ENCODE peak calls at places on chromosomes 11 and 22, in four cellular contexts. S, E, R and W are unnamed samples.
A peak's percentile ranks its signal among the peaks of the same experiment; 100 is the strongest.

GRCh38 chr11:14554959-14555358 is 34.8 kb upstream of the PSMA1 start:
- DNase-seq in S (no peak), E (no peak), R (no peak), W (no peak)

GRCh38 chr11:58507355-58507754 is 550 bp downstream of the OR5B21 start:
- DNase-seq in S (no peak), E (no peak), R (no peak), W (no peak)

GRCh38 chr22:19691721-19692341 is 22.5 kb upstream of the SEPTIN5 start:
- DNase-seq in S (peak; percentile 65), E (no peak), R (no peak), W (no peak)

GRCh38 chr11:12842933-12843636 is 166.0 kb upstream of the RASSF10 start:
- DNase-seq in S (peak; percentile 66), E (no peak), R (no peak), W (no peak)

GRCh38 chr11:73997120-73997772 is 11.6 kb downstream of the UCP3 start:
- DNase-seq in S (no peak), E (no peak), R (no peak), W (no peak)

GRCh38 chr11:5689551-5689983 is at the start of gene TRIM22:
- DNase-seq in S (no peak), E (peak; percentile 92), R (peak; percentile 42), W (no peak)

GRCh38 chr11:47714554-47715081 is 551 bp downstream of the AGBL2 start:
- DNase-seq in S (no peak), E (no peak), R (no peak), W (no peak)

GRCh38 chr22:28025866-28026575 is 107.0 kb upstream of the PITPNB start:
- DNase-seq in S (no peak), E (no peak), R (no peak), W (no peak)

GRCh38 chr11:9001736-9002135 is 2.1 kb downstream of the NRIP3 start:
- DNase-seq in S (no peak), E (no peak), R (no peak), W (no peak)

DNA sequence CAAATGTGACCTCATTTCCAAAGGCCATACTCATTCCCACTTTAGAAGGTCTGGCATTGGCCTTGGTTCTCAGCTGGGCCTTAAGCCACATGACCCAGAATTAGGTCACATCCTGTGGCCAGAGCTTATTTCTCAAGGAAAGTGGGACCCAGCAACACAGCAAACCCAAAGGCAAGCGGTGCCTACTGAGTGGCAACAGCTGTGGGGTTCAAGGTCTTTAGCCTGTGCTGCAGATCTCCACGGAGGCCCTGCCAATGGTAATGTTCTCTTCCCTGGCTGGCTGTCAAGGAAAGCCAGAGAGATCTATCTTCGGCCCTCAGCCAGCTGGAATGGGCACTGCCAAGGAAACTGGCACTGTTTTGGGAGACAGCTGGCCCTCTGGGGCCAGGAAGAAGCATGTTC is 41.5 kb upstream of the TP53I11 start:
- DNase-seq in S (no peak), E (no peak), R (no peak), W (no peak)
- TF ChIP-seq SUZ12 in S (no peak), E (no peak), R (no peak), W (no peak)

DNA sequence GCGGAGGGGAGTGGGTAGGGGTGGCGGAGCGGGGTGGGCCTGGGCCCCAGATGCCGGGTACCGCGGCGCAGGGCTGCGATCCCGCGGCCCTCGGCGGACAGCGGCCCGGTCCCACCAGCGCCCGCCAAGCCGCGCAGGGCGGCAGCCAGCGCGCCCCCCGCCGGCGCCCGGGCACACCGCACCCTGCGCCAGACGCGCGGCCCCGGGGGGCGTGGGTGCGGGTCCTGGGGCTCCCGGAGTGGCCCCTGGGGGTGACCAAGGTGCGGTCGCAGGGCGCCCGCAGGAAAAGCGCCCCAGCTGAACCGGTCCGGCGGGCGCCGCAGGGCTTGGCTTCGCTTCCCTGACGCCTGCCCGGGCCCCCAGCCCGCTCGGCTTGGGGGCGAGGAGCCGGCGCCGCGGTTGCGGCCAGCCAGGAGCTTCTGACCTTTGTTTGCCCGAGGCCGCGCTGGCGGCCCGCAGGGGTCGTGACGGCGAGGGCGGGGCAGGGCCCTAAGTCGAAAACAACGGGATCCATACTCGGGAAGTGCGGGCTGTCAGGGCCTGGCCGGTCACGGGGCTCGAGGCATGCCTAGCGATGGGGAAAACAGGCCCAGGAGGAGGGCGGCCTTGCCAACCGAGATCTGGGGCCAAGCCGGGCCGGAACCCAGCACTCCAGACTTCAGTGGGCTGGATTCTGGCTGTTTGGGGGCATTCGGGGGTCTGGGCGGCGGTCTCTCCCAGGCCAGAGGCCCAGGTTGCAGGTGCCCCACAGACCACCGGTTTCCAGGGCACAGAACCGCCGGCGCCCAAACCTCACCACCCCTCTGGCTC is 581 bp upstream of the AP5B1 start:
- DNase-seq in S (peak; percentile 81), E (no peak), R (no peak), W (peak; percentile 35)
- TF ChIP-seq SUZ12 in S (no peak), E (no peak), R (no peak), W (no peak)

DNA sequence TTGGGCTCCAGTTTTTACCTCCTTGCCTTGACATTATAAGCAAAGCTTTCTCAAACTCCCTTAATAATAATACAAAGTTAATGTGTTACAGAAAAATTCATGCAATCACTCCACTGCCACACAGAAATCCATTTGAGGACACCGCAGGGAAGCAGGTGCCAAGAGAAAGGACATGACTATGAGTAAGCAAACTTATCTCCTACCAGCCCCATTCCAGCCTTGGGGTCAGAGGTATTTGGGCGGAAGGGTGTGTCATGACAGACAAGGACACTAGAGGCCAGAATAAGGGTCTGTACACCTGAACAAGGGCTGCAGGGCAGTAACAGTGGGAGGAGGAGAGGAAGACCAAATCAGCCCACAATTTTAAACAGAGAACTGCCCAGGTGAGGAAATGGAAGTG is 5.9 kb downstream of the GNG3 start:
- DNase-seq in S (no peak), E (no peak), R (no peak), W (no peak)
- TF ChIP-seq SUZ12 in S (no peak), E (no peak), R (no peak), W (no peak)

DNA sequence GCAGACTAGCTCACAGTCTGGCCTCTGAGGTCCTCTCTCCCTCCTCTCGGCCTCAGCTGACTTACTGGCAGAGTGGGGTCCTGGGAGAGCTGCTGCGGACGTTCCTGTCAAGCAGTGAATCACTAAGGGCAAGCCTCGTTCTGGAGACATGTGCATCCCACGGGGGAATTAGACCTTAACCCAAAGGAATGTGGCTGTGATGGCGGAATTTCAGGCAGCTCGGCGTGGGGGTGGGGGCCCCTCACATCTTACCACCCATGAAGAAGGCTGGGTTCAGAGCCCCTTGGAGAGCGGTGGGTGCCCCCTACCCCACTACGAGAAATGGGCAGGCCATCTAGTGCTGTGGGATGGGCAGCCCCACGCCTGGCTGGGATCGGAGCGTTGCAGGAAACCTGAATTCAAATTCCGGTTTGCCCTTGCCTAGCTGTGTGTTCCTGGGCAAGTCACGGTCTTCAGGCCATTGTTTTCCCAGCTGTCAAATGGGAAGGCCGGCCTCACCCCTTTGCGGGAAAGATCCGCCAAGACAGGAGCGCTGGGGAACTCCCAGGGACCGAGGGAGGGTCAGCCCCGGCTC is 559 bp downstream of the LRRC32 start:
- DNase-seq in S (no peak), E (no peak), R (no peak), W (no peak)
- TF ChIP-seq SUZ12 in S (no peak), E (no peak), R (no peak), W (no peak)

DNA sequence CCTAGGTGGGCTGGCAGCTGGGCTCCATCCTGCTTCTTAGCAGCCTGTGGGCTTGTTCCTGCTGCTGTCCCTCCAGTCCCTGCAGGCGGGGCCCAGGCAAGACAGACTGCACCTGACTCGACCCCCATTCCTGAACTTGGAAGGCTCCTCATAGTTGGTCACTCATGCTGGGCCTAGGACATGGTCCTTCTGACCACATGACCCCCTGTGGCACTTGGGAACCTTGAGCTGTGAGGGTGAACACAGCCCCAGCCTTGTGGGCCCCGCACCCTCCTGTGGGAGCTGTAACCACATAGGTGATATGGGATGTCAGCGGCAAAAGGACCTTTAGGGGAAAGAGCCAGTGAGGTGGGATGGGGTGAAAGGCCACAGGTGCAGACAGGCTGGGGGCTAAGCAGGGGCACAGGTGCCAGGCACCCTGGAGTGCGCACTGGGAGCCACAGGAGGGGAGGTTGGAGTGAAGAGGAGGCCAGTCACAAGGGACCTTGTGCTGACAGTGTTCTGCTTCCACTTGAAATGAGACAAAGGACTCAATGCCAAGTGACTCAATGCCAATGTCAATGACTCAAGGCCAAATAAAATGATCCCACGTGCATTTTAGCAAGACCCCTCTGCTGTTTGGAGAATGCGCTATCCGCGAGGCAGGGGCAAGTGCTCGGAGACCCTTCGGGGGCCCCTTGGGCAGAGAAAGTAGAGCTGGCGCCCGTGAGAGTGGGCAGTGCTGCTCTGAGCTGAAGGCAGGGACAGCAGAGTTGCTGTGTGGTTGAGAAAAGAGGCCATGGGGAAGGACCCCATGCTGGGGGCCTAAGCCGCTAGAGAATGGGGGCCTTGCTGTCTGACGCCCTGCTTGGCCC is 90.7 kb downstream of the MORC2 start:
- DNase-seq in S (no peak), E (no peak), R (no peak), W (no peak)
- TF ChIP-seq SUZ12 in S (no peak), E (no peak), R (no peak), W (no peak)

DNA sequence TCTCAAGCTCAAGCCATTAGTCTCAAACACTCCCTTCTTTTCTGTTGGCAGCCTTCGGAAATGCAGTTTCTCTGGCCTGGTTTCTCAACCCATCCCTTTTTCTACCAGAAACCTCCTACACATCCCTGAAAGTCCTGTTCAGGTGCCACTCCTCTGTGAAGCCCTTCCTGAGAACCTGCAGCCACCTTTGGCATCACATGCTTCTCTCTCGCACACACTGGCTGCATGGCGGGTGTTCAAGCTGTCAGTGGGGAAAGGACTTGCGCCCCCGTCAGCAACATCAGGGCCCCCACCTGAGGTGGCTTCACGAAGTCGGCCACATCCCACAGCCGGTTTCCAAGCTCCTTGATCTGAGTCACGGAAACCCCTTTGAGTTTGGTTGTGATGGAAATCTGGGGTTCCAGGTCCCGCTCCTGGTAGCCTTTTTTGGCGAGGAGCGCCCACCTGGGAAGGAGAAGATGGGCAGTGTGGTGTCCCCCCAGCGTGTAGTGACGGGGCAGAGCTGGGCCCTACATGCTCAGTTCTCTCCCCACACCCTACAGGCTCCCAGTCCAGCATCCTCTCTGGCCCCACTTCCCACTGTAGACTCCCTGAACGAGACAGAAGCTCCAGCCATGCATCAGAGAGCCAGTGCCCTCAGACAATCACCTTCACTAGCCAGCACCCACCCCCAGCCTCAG is 1.8 kb upstream of the LRRC74B start:
- DNase-seq in S (no peak), E (no peak), R (no peak), W (no peak)
- TF ChIP-seq SUZ12 in S (no peak), E (no peak), R (no peak), W (no peak)

DNA sequence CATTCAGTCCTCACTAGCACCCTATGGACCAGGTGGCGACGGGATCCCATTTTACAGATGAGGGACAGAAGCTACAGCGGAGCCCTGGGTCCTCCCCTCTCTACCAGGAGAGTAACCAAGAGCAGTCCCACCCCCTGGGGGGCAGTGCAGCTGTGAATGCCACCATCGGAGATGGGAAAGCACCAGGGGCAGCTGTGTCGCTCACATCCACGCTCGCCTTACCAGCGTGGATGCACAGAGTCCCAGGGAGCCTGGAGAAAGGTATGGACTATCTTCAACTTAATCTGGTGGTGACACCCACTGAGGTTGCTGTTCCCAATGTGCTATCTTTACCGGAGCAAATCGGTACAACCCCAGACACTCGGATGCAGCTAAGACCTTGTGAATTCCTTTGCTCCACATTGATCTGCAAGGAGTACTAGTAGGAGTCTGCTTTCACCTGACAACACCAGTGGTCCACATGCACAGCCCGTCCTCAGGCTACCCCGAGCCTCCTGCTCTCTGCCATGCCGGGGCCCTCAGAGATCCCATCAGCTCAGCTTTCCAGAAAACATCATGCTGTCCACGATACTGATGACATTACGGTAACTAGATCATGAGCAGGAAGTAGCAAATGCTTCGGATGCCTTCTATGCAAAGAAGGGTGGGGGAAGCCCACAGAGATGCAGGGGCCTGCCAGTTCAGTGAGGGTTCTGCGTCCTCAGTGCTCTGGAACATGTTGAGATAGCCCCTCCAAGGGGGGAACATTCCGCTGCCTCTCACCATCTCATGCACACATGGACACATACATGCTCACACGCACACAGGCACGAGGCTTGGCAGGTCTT is 126.0 kb downstream of the CTTN start:
- DNase-seq in S (no peak), E (no peak), R (peak; percentile 36), W (no peak)
- TF ChIP-seq SUZ12 in S (no peak), E (no peak), R (no peak), W (no peak)